ENCODE peak calls at places on chromosomes 5 and 9, in eight cellular contexts. K is transverse colon, M is ovary, Q is Peyer's patch, E is prostate gland, Y is A549, F is cardiac muscle cell, R is gastrocnemius medialis. P is an unnamed sample. For H3K4me1, the result is how much of the 10 kb centered on the place peaks cover.

GRCh38 chr5:14305045-14305444 is 161.9 kb downstream of the TRIO start:
- DNase-seq in K (no peak), M (no peak), Q (no peak), E (no peak), Y (peak), F (peak), R (peak), P (peak)

GRCh38 chr5:173742432-173742816 is 126.0 kb upstream of the BOD1 start:
- DNase-seq in K (no peak), M (no peak), Q (no peak), E (no peak), Y (no peak), F (no peak), R (no peak), P (no peak)

GRCh38 chr5:83179966-83180365 is 102.6 kb downstream of the XRCC4 start:
- DNase-seq in K (no peak), M (no peak), Q (no peak), E (no peak), Y (no peak), F (no peak), R (no peak), P (no peak)

GRCh38 chr5:77620404-77620803 is 18.1 kb downstream of the OTP start:
- DNase-seq in K (no peak), M (no peak), Q (no peak), E (no peak), Y (peak), F (no peak), R (no peak), P (peak)

GRCh38 chr9:88418715-88419540 is 30.7 kb downstream of the SPIN1 start:
- DNase-seq in K (no peak), M (no peak), Q (no peak), E (no peak), Y (peak), F (no peak), R (no peak), P (no peak)

GRCh38 chr5:82167372-82167771 is 110.8 kb downstream of the RPS23 start:
- DNase-seq in K (no peak), M (no peak), Q (no peak), E (no peak), Y (no peak), F (no peak), R (no peak), P (no peak)

GRCh38 chr9:94862242-94862610 is 135.7 kb downstream of the AOPEP start:
- DNase-seq in K (no peak), M (no peak), Q (no peak), E (no peak), Y (no peak), F (no peak), R (no peak), P (no peak)

GRCh38 chr9:126474201-126474765 is 139.4 kb upstream of the LMX1B start:
- DNase-seq in K (no peak), M (no peak), Q (no peak), E (no peak), Y (no peak), F (peak), R (no peak), P (no peak)

GRCh38 chr9:97803167-97804058 is 49.6 kb upstream of the FOXE1 start:
- DNase-seq in K (peak), M (peak), Q (peak), E (peak), Y (peak), F (peak), R (peak), P (peak)

GRCh38 chr9:110748251-110748893 is 79.8 kb downstream of the MUSK start:
- DNase-seq in K (no peak), M (no peak), Q (no peak), E (peak), Y (peak), F (no peak), R (no peak), P (no peak)

GRCh38 chr5:27341342-27341741 is 303.0 kb upstream of the CDH9 start:
- DNase-seq in K (no peak), M (no peak), Q (no peak), E (no peak), Y (no peak), F (no peak), R (no peak), P (no peak)

GRCh38 chr5:157951673-157952373 is 92.9 kb upstream of the CLINT1 start:
- DNase-seq in K (no peak), M (no peak), Q (no peak), E (no peak), Y (no peak), F (peak), R (no peak), P (no peak)

GRCh38 chr9:94222870-94223269 is 36.2 kb upstream of the ZNF169 start:
- DNase-seq in K (no peak), M (no peak), Q (no peak), E (no peak), Y (no peak), F (no peak), R (no peak), P (peak)

GRCh38 chr9:133948571-133949485 is 43.3 kb downstream of the VAV2 start:
- DNase-seq in K (no peak), M (no peak), Q (no peak), E (no peak), Y (no peak), F (no peak), R (no peak), P (no peak)

GRCh38 chr9:19155106-19155999 is 28.1 kb upstream of the PLIN2 start:
- DNase-seq in K (no peak), M (no peak), Q (no peak), E (no peak), Y (no peak), F (peak), R (no peak), P (peak)

GRCh38 chr5:31192442-31192841 is 1.0 kb upstream of the CDH6 start:
- DNase-seq in K (no peak), M (no peak), Q (no peak), E (no peak), Y (no peak), F (no peak), R (no peak), P (no peak)

GRCh38 chr9:88539246-88539645 is 4.3 kb downstream of the NXNL2 start:
- DNase-seq in K (no peak), M (no peak), Q (no peak), E (no peak), Y (no peak), F (no peak), R (no peak), P (no peak)

GRCh38 chr9:93596399-93596798 is 20.0 kb downstream of the PHF2 start:
- DNase-seq in K (no peak), M (no peak), Q (peak), E (no peak), Y (no peak), F (no peak), R (no peak), P (no peak)

GRCh38 chr5:37836173-37837100 is 3.4 kb downstream of the GDNF start:
- DNase-seq in K (no peak), M (peak), Q (no peak), E (no peak), Y (no peak), F (peak), R (no peak), P (peak)

GRCh38 chr5:54243483-54244080 is 66.8 kb downstream of the ARL15 start:
- DNase-seq in K (peak), M (no peak), Q (peak), E (no peak), Y (peak), F (peak), R (no peak), P (peak)

GRCh38 chr5:10227396-10227795 is 22.3 kb downstream of the ATPSCKMT start:
- DNase-seq in K (no peak), M (no peak), Q (no peak), E (no peak), Y (no peak), F (no peak), R (no peak), P (peak)

GRCh38 chr9:136982232-136983051 is at the start of gene LCNL1:
- DNase-seq in K (no peak), M (no peak), Q (no peak), E (no peak), Y (no peak), F (no peak), R (no peak), P (no peak)

GRCh38 chr5:150320048-150320555 is 17.4 kb upstream of the ARSI start:
- DNase-seq in K (peak), M (peak), Q (peak), E (no peak), Y (peak), F (peak), R (peak), P (peak)

GRCh38 chr5:73152411-73153388 is 20.3 kb upstream of the TMEM174 start:
- DNase-seq in K (no peak), M (no peak), Q (no peak), E (no peak), Y (no peak), F (no peak), R (no peak), P (peak)

GRCh38 chr9:89477395-89477794 is 20.5 kb downstream of the SEMA4D start:
- DNase-seq in K (no peak), M (no peak), Q (peak), E (no peak), Y (no peak), F (no peak), R (no peak), P (no peak)

GRCh38 chr5:41815261-41815660 is 55.0 kb downstream of the OXCT1 start:
- DNase-seq in K (no peak), M (no peak), Q (no peak), E (no peak), Y (no peak), F (no peak), R (no peak), P (no peak)

GRCh38 chr9:82456621-82457020 is 468.0 kb downstream of the SPATA31D1 start:
- DNase-seq in K (no peak), M (no peak), Q (no peak), E (no peak), Y (no peak), F (no peak), R (no peak), P (peak)

GRCh38 chr9:121267689-121268597 is at the start of gene GSN:
- DNase-seq in K (peak), M (peak), Q (peak), E (peak), Y (peak), F (peak), R (peak), P (peak)

GRCh38 chr9:28166179-28166578 is 592.9 kb upstream of the C9orf72 start:
- DNase-seq in K (no peak), M (no peak), Q (no peak), E (no peak), Y (no peak), F (no peak), R (no peak), P (no peak)

GRCh38 chr9:133657120-133657661 is 21.0 kb downstream of the DBH start:
- DNase-seq in K (no peak), M (peak), Q (no peak), E (no peak), Y (no peak), F (peak), R (no peak), P (no peak)

GRCh38 chr5:74173260-74173659 is 467.3 kb downstream of the ENC1 start:
- DNase-seq in K (no peak), M (no peak), Q (no peak), E (no peak), Y (no peak), F (no peak), R (no peak), P (no peak)

GRCh38 chr9:122378236-122378635 is 7.4 kb downstream of the PTGS1 start:
- DNase-seq in K (no peak), M (no peak), Q (peak), E (no peak), Y (no peak), F (no peak), R (no peak), P (no peak)
- H3K4me1 ChIP-seq in K (under half), M (under half), Q (under half), E (under half), Y (under half), F (under half), R (under half), P (under half)

DNA sequence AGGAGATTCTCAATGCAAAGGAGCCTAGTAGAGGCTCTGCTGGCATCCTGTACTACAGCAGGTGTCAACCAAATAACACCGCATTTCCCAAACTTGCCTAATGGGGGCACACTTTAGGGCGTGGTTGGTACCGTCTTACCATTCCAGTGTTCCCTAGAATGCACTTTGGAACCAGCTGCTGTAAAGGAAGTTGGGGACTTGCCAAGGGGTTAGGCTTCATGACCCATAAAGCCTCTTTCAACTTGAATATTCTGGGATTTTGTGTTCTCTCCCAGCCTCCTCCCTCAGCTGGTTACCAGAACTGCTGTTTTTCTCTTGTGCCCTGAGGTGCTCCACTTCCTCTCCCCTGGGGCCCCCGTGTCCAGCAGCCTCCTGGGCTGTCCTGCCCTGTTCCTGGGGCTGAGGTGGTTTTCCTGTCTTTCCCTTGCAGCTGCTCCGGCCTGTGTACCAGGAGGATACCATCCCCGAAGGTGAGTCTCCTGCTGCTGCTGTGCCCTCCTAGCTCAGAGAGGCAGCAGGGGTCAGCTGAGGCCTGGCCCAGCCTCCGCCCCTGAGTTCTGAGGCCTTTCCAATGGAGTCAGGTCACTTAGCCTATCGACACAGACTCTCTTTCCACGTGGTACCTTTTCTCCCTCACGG is 44.7 kb downstream of the RGS3 start:
- DNase-seq in K (peak), M (no peak), Q (peak), E (no peak), Y (peak), F (no peak), R (no peak), P (peak)
- TF ChIP-seq CTCF in K (no peak), M (no peak), Q (no peak), E (no peak), Y (peak), F (no peak), R (no peak), P (peak)

GRCh38 chr9:76558465-76558864 is 99.5 kb downstream of the GCNT1 start:
- DNase-seq in K (no peak), M (no peak), Q (no peak), E (no peak), Y (no peak), F (peak), R (no peak), P (no peak)
- H3K4me1 ChIP-seq in K (under half), M (under half), Q (under half), E (under half), Y (under half), F (under half), R (under half), P (under half)

GRCh38 chr5:135833961-135834638 is 363 bp upstream of the SLC25A48 start:
- DNase-seq in K (no peak), M (no peak), Q (peak), E (no peak), Y (no peak), F (no peak), R (no peak), P (peak)
- TF ChIP-seq CTCF in K (no peak), M (no peak), Q (no peak), E (peak), Y (no peak), F (no peak), R (peak), P (no peak)

DNA sequence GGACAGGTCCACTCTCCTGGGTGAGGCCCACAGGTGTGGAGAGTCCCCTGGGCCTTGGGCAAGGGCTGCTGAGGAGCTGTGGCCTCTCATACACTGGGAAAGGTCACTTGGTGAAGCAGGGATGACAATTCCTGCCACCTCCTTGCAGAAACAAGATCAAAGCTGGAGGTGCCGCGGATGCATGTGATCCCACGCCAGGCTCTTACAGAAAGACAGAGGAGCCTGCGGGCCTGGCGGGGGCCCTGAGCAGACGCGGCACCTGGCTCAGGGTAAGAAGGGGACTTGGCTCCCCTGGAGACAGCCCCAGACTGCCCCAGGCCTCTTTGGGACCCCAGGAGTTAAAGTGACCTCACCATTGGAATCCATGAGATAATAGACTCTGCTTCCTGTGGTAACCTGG is 4.8 kb downstream of the GFPT2 start:
- DNase-seq in K (no peak), M (no peak), Q (no peak), E (no peak), Y (no peak), F (no peak), R (no peak), P (no peak)
- H3K4me1 ChIP-seq in K (under half), M (under half), Q (under half), E (under half), Y (under half), F (under half), R (under half), P (under half)

GRCh38 chr5:133919148-133920136 is 49.0 kb downstream of the C5orf15 start:
- DNase-seq in K (no peak), M (no peak), Q (no peak), E (no peak), Y (no peak), F (no peak), R (no peak), P (no peak)
- TF ChIP-seq CTCF in K (no peak), M (no peak), Q (no peak), E (no peak), Y (no peak), F (peak), R (no peak), P (peak)

P was measured in PC-3.